ENCODE peak calls at places on chromosomes 2 and 18, in ten cellular contexts. One of them, this sample, is unnamed.

GRCh38 chr18:26056291-26056690 is 34.1 kb downstream of the SS18 start:
- DNase-seq in nephron progenitor cell: no peak
- DNase-seq in posterior vena cava: no peak
- DNase-seq in KG1: no peak
- DNase-seq in foreskin fibroblast: peak; percentile 38
- DNase-seq in EL: peak; percentile 2
- DNase-seq in activated T-cell treated with anti-CD3 and anti-CD28 coated beads, Interleukin-2, amount 50 U/mL, for 72 hours: no peak
- DNase-seq in NCI-H1417: no peak
- DNase-seq in adipocyte: peak; percentile 24
- DNase-seq in GM12864: no peak
- DNase-seq in this sample: peak; percentile 41

GRCh38 chr2:10811552-10811951 is 1.0 kb downstream of the PDIA6 start:
- DNase-seq in nephron progenitor cell: no peak
- DNase-seq in posterior vena cava: no peak
- DNase-seq in KG1: no peak
- DNase-seq in foreskin fibroblast: no peak
- DNase-seq in EL: peak; percentile 18
- DNase-seq in activated T-cell treated with anti-CD3 and anti-CD28 coated beads, Interleukin-2, amount 50 U/mL, for 72 hours: no peak
- DNase-seq in NCI-H1417: no peak
- DNase-seq in adipocyte: peak; percentile 54
- DNase-seq in GM12864: no peak
- DNase-seq in this sample: peak; percentile 49

GRCh38 chr2:127640082-127641072 is 5.6 kb upstream of the GPR17 start:
- DNase-seq in nephron progenitor cell: no peak
- DNase-seq in posterior vena cava: no peak
- DNase-seq in KG1: no peak
- DNase-seq in foreskin fibroblast: peak; percentile 30
- DNase-seq in EL: no peak
- DNase-seq in activated T-cell treated with anti-CD3 and anti-CD28 coated beads, Interleukin-2, amount 50 U/mL, for 72 hours: peak; percentile 67
- DNase-seq in NCI-H1417: no peak
- DNase-seq in adipocyte: no peak
- DNase-seq in GM12864: no peak
- DNase-seq in this sample: no peak

GRCh38 chr2:134852518-134852917 is 14.1 kb downstream of the ACMSD start:
- DNase-seq in nephron progenitor cell: no peak
- DNase-seq in posterior vena cava: no peak
- DNase-seq in KG1: no peak
- DNase-seq in foreskin fibroblast: no peak
- DNase-seq in EL: no peak
- DNase-seq in activated T-cell treated with anti-CD3 and anti-CD28 coated beads, Interleukin-2, amount 50 U/mL, for 72 hours: no peak
- DNase-seq in NCI-H1417: no peak
- DNase-seq in adipocyte: no peak
- DNase-seq in GM12864: no peak
- DNase-seq in this sample: no peak

GRCh38 chr2:167697961-167698360 is 549.4 kb downstream of the STK39 start:
- DNase-seq in nephron progenitor cell: no peak
- DNase-seq in posterior vena cava: no peak
- DNase-seq in KG1: no peak
- DNase-seq in foreskin fibroblast: no peak
- DNase-seq in EL: no peak
- DNase-seq in activated T-cell treated with anti-CD3 and anti-CD28 coated beads, Interleukin-2, amount 50 U/mL, for 72 hours: no peak
- DNase-seq in NCI-H1417: no peak
- DNase-seq in adipocyte: no peak
- DNase-seq in GM12864: no peak
- DNase-seq in this sample: no peak

GRCh38 chr2:48496867-48497266 is 33.1 kb upstream of the STON1 start:
- DNase-seq in nephron progenitor cell: no peak
- DNase-seq in posterior vena cava: no peak
- DNase-seq in KG1: no peak
- DNase-seq in foreskin fibroblast: no peak
- DNase-seq in EL: peak; percentile 63
- DNase-seq in activated T-cell treated with anti-CD3 and anti-CD28 coated beads, Interleukin-2, amount 50 U/mL, for 72 hours: no peak
- DNase-seq in NCI-H1417: no peak
- DNase-seq in adipocyte: peak; percentile 46
- DNase-seq in GM12864: no peak
- DNase-seq in this sample: no peak

GRCh38 chr18:74806700-74807416 is 209.2 kb downstream of the ZNF407 start:
- DNase-seq in nephron progenitor cell: no peak
- DNase-seq in posterior vena cava: no peak
- DNase-seq in KG1: no peak
- DNase-seq in foreskin fibroblast: peak; percentile 86
- DNase-seq in EL: peak; percentile 88
- DNase-seq in activated T-cell treated with anti-CD3 and anti-CD28 coated beads, Interleukin-2, amount 50 U/mL, for 72 hours: no peak
- DNase-seq in NCI-H1417: peak; percentile 38
- DNase-seq in adipocyte: peak; percentile 61
- DNase-seq in GM12864: peak; percentile 62
- DNase-seq in this sample: peak; percentile 53

GRCh38 chr2:223008936-223009335 is 43.1 kb upstream of the KCNE4 start:
- DNase-seq in nephron progenitor cell: no peak
- DNase-seq in posterior vena cava: no peak
- DNase-seq in KG1: no peak
- DNase-seq in foreskin fibroblast: peak; percentile 75
- DNase-seq in EL: no peak
- DNase-seq in activated T-cell treated with anti-CD3 and anti-CD28 coated beads, Interleukin-2, amount 50 U/mL, for 72 hours: no peak
- DNase-seq in NCI-H1417: no peak
- DNase-seq in adipocyte: no peak
- DNase-seq in GM12864: no peak
- DNase-seq in this sample: no peak

GRCh38 chr2:200305797-200306718 is at the start of gene SPATS2L:
- DNase-seq in nephron progenitor cell: peak; percentile 80
- DNase-seq in posterior vena cava: peak; percentile 94
- DNase-seq in KG1: no peak
- DNase-seq in foreskin fibroblast: peak; percentile 91
- DNase-seq in EL: peak; percentile 85
- DNase-seq in activated T-cell treated with anti-CD3 and anti-CD28 coated beads, Interleukin-2, amount 50 U/mL, for 72 hours: peak; percentile 68
- DNase-seq in NCI-H1417: peak; percentile 59
- DNase-seq in adipocyte: peak; percentile 91
- DNase-seq in GM12864: peak; percentile 22
- DNase-seq in this sample: peak; percentile 93

GRCh38 chr2:174487536-174488162 is 820 bp upstream of the GPR155 start:
- DNase-seq in nephron progenitor cell: no peak
- DNase-seq in posterior vena cava: no peak
- DNase-seq in KG1: no peak
- DNase-seq in foreskin fibroblast: no peak
- DNase-seq in EL: no peak
- DNase-seq in activated T-cell treated with anti-CD3 and anti-CD28 coated beads, Interleukin-2, amount 50 U/mL, for 72 hours: no peak
- DNase-seq in NCI-H1417: no peak
- DNase-seq in adipocyte: peak; percentile 24
- DNase-seq in GM12864: no peak
- DNase-seq in this sample: no peak

GRCh38 chr2:176339208-176339607 is 70.0 kb downstream of the MTX2 start:
- DNase-seq in nephron progenitor cell: no peak
- DNase-seq in posterior vena cava: no peak
- DNase-seq in KG1: no peak
- DNase-seq in foreskin fibroblast: no peak
- DNase-seq in EL: no peak
- DNase-seq in activated T-cell treated with anti-CD3 and anti-CD28 coated beads, Interleukin-2, amount 50 U/mL, for 72 hours: no peak
- DNase-seq in NCI-H1417: no peak
- DNase-seq in adipocyte: no peak
- DNase-seq in GM12864: no peak
- DNase-seq in this sample: no peak

GRCh38 chr2:172962824-172963223 is 112.8 kb upstream of the MAP3K20 start:
- DNase-seq in nephron progenitor cell: no peak
- DNase-seq in posterior vena cava: no peak
- DNase-seq in KG1: no peak
- DNase-seq in foreskin fibroblast: peak; percentile 84
- DNase-seq in EL: peak; percentile 81
- DNase-seq in activated T-cell treated with anti-CD3 and anti-CD28 coated beads, Interleukin-2, amount 50 U/mL, for 72 hours: no peak
- DNase-seq in NCI-H1417: no peak
- DNase-seq in adipocyte: peak; percentile 39
- DNase-seq in GM12864: no peak
- DNase-seq in this sample: no peak

GRCh38 chr2:46866770-46867246 is 48.8 kb downstream of the MCFD2 start:
- DNase-seq in nephron progenitor cell: no peak
- DNase-seq in posterior vena cava: no peak
- DNase-seq in KG1: no peak
- DNase-seq in foreskin fibroblast: no peak
- DNase-seq in EL: no peak
- DNase-seq in activated T-cell treated with anti-CD3 and anti-CD28 coated beads, Interleukin-2, amount 50 U/mL, for 72 hours: no peak
- DNase-seq in NCI-H1417: no peak
- DNase-seq in adipocyte: no peak
- DNase-seq in GM12864: no peak
- DNase-seq in this sample: no peak

GRCh38 chr18:36309436-36310391 is 12.2 kb downstream of the FHOD3 start:
- DNase-seq in nephron progenitor cell: no peak
- DNase-seq in posterior vena cava: peak; percentile 86
- DNase-seq in KG1: no peak
- DNase-seq in foreskin fibroblast: peak; percentile 98
- DNase-seq in EL: peak; percentile 99
- DNase-seq in activated T-cell treated with anti-CD3 and anti-CD28 coated beads, Interleukin-2, amount 50 U/mL, for 72 hours: no peak
- DNase-seq in NCI-H1417: no peak
- DNase-seq in adipocyte: peak; percentile 90
- DNase-seq in GM12864: no peak
- DNase-seq in this sample: peak; percentile 94

GRCh38 chr18:67104700-67105284 is 411.7 kb downstream of the DSEL start:
- DNase-seq in nephron progenitor cell: peak; percentile 71
- DNase-seq in posterior vena cava: no peak
- DNase-seq in KG1: peak; percentile 6
- DNase-seq in foreskin fibroblast: peak; percentile 58
- DNase-seq in EL: peak; percentile 61
- DNase-seq in activated T-cell treated with anti-CD3 and anti-CD28 coated beads, Interleukin-2, amount 50 U/mL, for 72 hours: peak; percentile 34
- DNase-seq in NCI-H1417: peak; percentile 60
- DNase-seq in adipocyte: peak; percentile 92
- DNase-seq in GM12864: peak; percentile 8
- DNase-seq in this sample: no peak

GRCh38 chr2:149598014-149598395 is 10.4 kb upstream of the MMADHC start:
- DNase-seq in nephron progenitor cell: no peak
- DNase-seq in posterior vena cava: no peak
- DNase-seq in KG1: no peak
- DNase-seq in foreskin fibroblast: peak; percentile 48
- DNase-seq in EL: no peak
- DNase-seq in activated T-cell treated with anti-CD3 and anti-CD28 coated beads, Interleukin-2, amount 50 U/mL, for 72 hours: no peak
- DNase-seq in NCI-H1417: no peak
- DNase-seq in adipocyte: peak; percentile 47
- DNase-seq in GM12864: no peak
- DNase-seq in this sample: no peak

GRCh38 chr18:68504441-68505221 is 210.3 kb downstream of the TMX3 start:
- DNase-seq in nephron progenitor cell: no peak
- DNase-seq in posterior vena cava: no peak
- DNase-seq in KG1: no peak
- DNase-seq in foreskin fibroblast: no peak
- DNase-seq in EL: no peak
- DNase-seq in activated T-cell treated with anti-CD3 and anti-CD28 coated beads, Interleukin-2, amount 50 U/mL, for 72 hours: no peak
- DNase-seq in NCI-H1417: no peak
- DNase-seq in adipocyte: no peak
- DNase-seq in GM12864: no peak
- DNase-seq in this sample: no peak